ENCODE peak calls at places on chromosomes 2 and 18, in six cellular contexts. One of them, this sample, is unnamed.

GRCh38 chr2:161427413-161428239 is 11.5 kb downstream of the TBR1 start:
- DNase-seq in substantia nigra: no peak
- DNase-seq in stimulated activated naive B cell treated with anti-CD40 and anti-IgM and Interleukin-4, amounts not matched to agents 10 μg/mL and 1 μg/mL and 100 μg/mL, for 72 hours: no peak
- DNase-seq in stimulated activated CD4-positive, alpha-beta T cell treated with anti-CD3 and anti-CD28 coated beads, TNF-alpha, amount 100 ng/mL, for 48 hours: no peak
- DNase-seq in activated effector memory CD4-positive, alpha-beta T cell treated with Interleukin-2 at 50 U/mL for 16 hours: no peak
- DNase-seq in C1 segment of cervical spinal cord: no peak
- DNase-seq in this sample: no peak

GRCh38 chr2:154452906-154453493 is 245.5 kb upstream of the KCNJ3 start:
- DNase-seq in activated effector memory CD4-positive, alpha-beta T cell treated with Interleukin-2 at 50 U/mL for 16 hours: no peak
- DNase-seq in stimulated activated naive B cell treated with anti-CD40 and anti-IgM and Interleukin-4, amounts not matched to agents 10 μg/mL and 1 μg/mL and 100 μg/mL, for 72 hours: no peak
- DNase-seq in C1 segment of cervical spinal cord: no peak
- DNase-seq in stimulated activated CD4-positive, alpha-beta T cell treated with anti-CD3 and anti-CD28 coated beads, TNF-alpha, amount 100 ng/mL, for 48 hours: no peak
- DNase-seq in substantia nigra: no peak
- DNase-seq in this sample: no peak

GRCh38 chr18:57797209-57797651 is 5.9 kb downstream of the ATP8B1 start:
- DNase-seq in stimulated activated naive B cell treated with anti-CD40 and anti-IgM and Interleukin-4, amounts not matched to agents 10 μg/mL and 1 μg/mL and 100 μg/mL, for 72 hours: no peak
- DNase-seq in activated effector memory CD4-positive, alpha-beta T cell treated with Interleukin-2 at 50 U/mL for 16 hours: no peak
- DNase-seq in stimulated activated CD4-positive, alpha-beta T cell treated with anti-CD3 and anti-CD28 coated beads, TNF-alpha, amount 100 ng/mL, for 48 hours: no peak
- DNase-seq in substantia nigra: no peak
- DNase-seq in C1 segment of cervical spinal cord: no peak
- DNase-seq in this sample: no peak

GRCh38 chr18:24231773-24232735 is 93.2 kb downstream of the CABYR start:
- DNase-seq in C1 segment of cervical spinal cord: no peak
- DNase-seq in substantia nigra: no peak
- DNase-seq in activated effector memory CD4-positive, alpha-beta T cell treated with Interleukin-2 at 50 U/mL for 16 hours: no peak
- DNase-seq in stimulated activated naive B cell treated with anti-CD40 and anti-IgM and Interleukin-4, amounts not matched to agents 10 μg/mL and 1 μg/mL and 100 μg/mL, for 72 hours: no peak
- DNase-seq in stimulated activated CD4-positive, alpha-beta T cell treated with anti-CD3 and anti-CD28 coated beads, TNF-alpha, amount 100 ng/mL, for 48 hours: no peak
- DNase-seq in this sample: no peak

GRCh38 chr2:8102470-8102869 is 579.4 kb upstream of the ID2 start:
- DNase-seq in stimulated activated CD4-positive, alpha-beta T cell treated with anti-CD3 and anti-CD28 coated beads, TNF-alpha, amount 100 ng/mL, for 48 hours: no peak
- DNase-seq in substantia nigra: no peak
- DNase-seq in C1 segment of cervical spinal cord: no peak
- DNase-seq in activated effector memory CD4-positive, alpha-beta T cell treated with Interleukin-2 at 50 U/mL for 16 hours: no peak
- DNase-seq in stimulated activated naive B cell treated with anti-CD40 and anti-IgM and Interleukin-4, amounts not matched to agents 10 μg/mL and 1 μg/mL and 100 μg/mL, for 72 hours: no peak
- DNase-seq in this sample: no peak

GRCh38 chr18:63553117-63553516 is 10.9 kb downstream of the SERPINB12 start:
- DNase-seq in activated effector memory CD4-positive, alpha-beta T cell treated with Interleukin-2 at 50 U/mL for 16 hours: no peak
- DNase-seq in substantia nigra: no peak
- DNase-seq in stimulated activated CD4-positive, alpha-beta T cell treated with anti-CD3 and anti-CD28 coated beads, TNF-alpha, amount 100 ng/mL, for 48 hours: no peak
- DNase-seq in C1 segment of cervical spinal cord: no peak
- DNase-seq in stimulated activated naive B cell treated with anti-CD40 and anti-IgM and Interleukin-4, amounts not matched to agents 10 μg/mL and 1 μg/mL and 100 μg/mL, for 72 hours: no peak
- DNase-seq in this sample: no peak

GRCh38 chr2:176658708-176659107 is 389.5 kb downstream of the MTX2 start:
- DNase-seq in stimulated activated CD4-positive, alpha-beta T cell treated with anti-CD3 and anti-CD28 coated beads, TNF-alpha, amount 100 ng/mL, for 48 hours: no peak
- DNase-seq in stimulated activated naive B cell treated with anti-CD40 and anti-IgM and Interleukin-4, amounts not matched to agents 10 μg/mL and 1 μg/mL and 100 μg/mL, for 72 hours: no peak
- DNase-seq in substantia nigra: no peak
- DNase-seq in activated effector memory CD4-positive, alpha-beta T cell treated with Interleukin-2 at 50 U/mL for 16 hours: no peak
- DNase-seq in C1 segment of cervical spinal cord: no peak
- DNase-seq in this sample: no peak

GRCh38 chr2:105915005-105915558 is 170.4 kb downstream of the NCK2 start:
- DNase-seq in activated effector memory CD4-positive, alpha-beta T cell treated with Interleukin-2 at 50 U/mL for 16 hours: no peak
- DNase-seq in stimulated activated naive B cell treated with anti-CD40 and anti-IgM and Interleukin-4, amounts not matched to agents 10 μg/mL and 1 μg/mL and 100 μg/mL, for 72 hours: peak
- DNase-seq in stimulated activated CD4-positive, alpha-beta T cell treated with anti-CD3 and anti-CD28 coated beads, TNF-alpha, amount 100 ng/mL, for 48 hours: no peak
- DNase-seq in C1 segment of cervical spinal cord: no peak
- DNase-seq in substantia nigra: no peak
- DNase-seq in this sample: no peak

GRCh38 chr2:205689837-205690236 is 7.5 kb downstream of the NRP2 start:
- DNase-seq in stimulated activated naive B cell treated with anti-CD40 and anti-IgM and Interleukin-4, amounts not matched to agents 10 μg/mL and 1 μg/mL and 100 μg/mL, for 72 hours: no peak
- DNase-seq in C1 segment of cervical spinal cord: peak
- DNase-seq in activated effector memory CD4-positive, alpha-beta T cell treated with Interleukin-2 at 50 U/mL for 16 hours: no peak
- DNase-seq in substantia nigra: no peak
- DNase-seq in stimulated activated CD4-positive, alpha-beta T cell treated with anti-CD3 and anti-CD28 coated beads, TNF-alpha, amount 100 ng/mL, for 48 hours: no peak
- DNase-seq in this sample: no peak

GRCh38 chr18:47930844-47931706 is 616 bp upstream of the SMAD2 start:
- DNase-seq in activated effector memory CD4-positive, alpha-beta T cell treated with Interleukin-2 at 50 U/mL for 16 hours: peak
- DNase-seq in stimulated activated CD4-positive, alpha-beta T cell treated with anti-CD3 and anti-CD28 coated beads, TNF-alpha, amount 100 ng/mL, for 48 hours: peak
- DNase-seq in substantia nigra: peak
- DNase-seq in C1 segment of cervical spinal cord: peak
- DNase-seq in stimulated activated naive B cell treated with anti-CD40 and anti-IgM and Interleukin-4, amounts not matched to agents 10 μg/mL and 1 μg/mL and 100 μg/mL, for 72 hours: peak
- DNase-seq in this sample: peak

GRCh38 chr2:241198381-241199282 is 10.2 kb downstream of the ANO7 start:
- DNase-seq in activated effector memory CD4-positive, alpha-beta T cell treated with Interleukin-2 at 50 U/mL for 16 hours: no peak
- DNase-seq in stimulated activated CD4-positive, alpha-beta T cell treated with anti-CD3 and anti-CD28 coated beads, TNF-alpha, amount 100 ng/mL, for 48 hours: no peak
- DNase-seq in stimulated activated naive B cell treated with anti-CD40 and anti-IgM and Interleukin-4, amounts not matched to agents 10 μg/mL and 1 μg/mL and 100 μg/mL, for 72 hours: no peak
- DNase-seq in C1 segment of cervical spinal cord: no peak
- DNase-seq in substantia nigra: no peak
- DNase-seq in this sample: peak

GRCh38 chr18:47265197-47265596 is 13.7 kb upstream of the SKOR2 start:
- DNase-seq in stimulated activated CD4-positive, alpha-beta T cell treated with anti-CD3 and anti-CD28 coated beads, TNF-alpha, amount 100 ng/mL, for 48 hours: no peak
- DNase-seq in C1 segment of cervical spinal cord: no peak
- DNase-seq in activated effector memory CD4-positive, alpha-beta T cell treated with Interleukin-2 at 50 U/mL for 16 hours: no peak
- DNase-seq in stimulated activated naive B cell treated with anti-CD40 and anti-IgM and Interleukin-4, amounts not matched to agents 10 μg/mL and 1 μg/mL and 100 μg/mL, for 72 hours: no peak
- DNase-seq in substantia nigra: no peak
- DNase-seq in this sample: no peak

GRCh38 chr18:44452346-44452745 is 228.3 kb upstream of the SETBP1 start:
- DNase-seq in substantia nigra: no peak
- DNase-seq in activated effector memory CD4-positive, alpha-beta T cell treated with Interleukin-2 at 50 U/mL for 16 hours: no peak
- DNase-seq in stimulated activated naive B cell treated with anti-CD40 and anti-IgM and Interleukin-4, amounts not matched to agents 10 μg/mL and 1 μg/mL and 100 μg/mL, for 72 hours: no peak
- DNase-seq in C1 segment of cervical spinal cord: no peak
- DNase-seq in stimulated activated CD4-positive, alpha-beta T cell treated with anti-CD3 and anti-CD28 coated beads, TNF-alpha, amount 100 ng/mL, for 48 hours: no peak
- DNase-seq in this sample: no peak

GRCh38 chr18:78624646-78625279 is 354.9 kb upstream of the SALL3 start:
- DNase-seq in substantia nigra: no peak
- DNase-seq in stimulated activated naive B cell treated with anti-CD40 and anti-IgM and Interleukin-4, amounts not matched to agents 10 μg/mL and 1 μg/mL and 100 μg/mL, for 72 hours: no peak
- DNase-seq in stimulated activated CD4-positive, alpha-beta T cell treated with anti-CD3 and anti-CD28 coated beads, TNF-alpha, amount 100 ng/mL, for 48 hours: no peak
- DNase-seq in activated effector memory CD4-positive, alpha-beta T cell treated with Interleukin-2 at 50 U/mL for 16 hours: no peak
- DNase-seq in C1 segment of cervical spinal cord: no peak
- DNase-seq in this sample: no peak

GRCh38 chr2:10240911-10241610 is 61.6 kb upstream of the HPCAL1 start:
- DNase-seq in stimulated activated naive B cell treated with anti-CD40 and anti-IgM and Interleukin-4, amounts not matched to agents 10 μg/mL and 1 μg/mL and 100 μg/mL, for 72 hours: no peak
- DNase-seq in stimulated activated CD4-positive, alpha-beta T cell treated with anti-CD3 and anti-CD28 coated beads, TNF-alpha, amount 100 ng/mL, for 48 hours: no peak
- DNase-seq in activated effector memory CD4-positive, alpha-beta T cell treated with Interleukin-2 at 50 U/mL for 16 hours: no peak
- DNase-seq in substantia nigra: no peak
- DNase-seq in C1 segment of cervical spinal cord: no peak
- DNase-seq in this sample: no peak

GRCh38 chr2:2184549-2185249 is 146.4 kb downstream of the MYT1L start:
- DNase-seq in substantia nigra: no peak
- DNase-seq in activated effector memory CD4-positive, alpha-beta T cell treated with Interleukin-2 at 50 U/mL for 16 hours: no peak
- DNase-seq in C1 segment of cervical spinal cord: no peak
- DNase-seq in stimulated activated naive B cell treated with anti-CD40 and anti-IgM and Interleukin-4, amounts not matched to agents 10 μg/mL and 1 μg/mL and 100 μg/mL, for 72 hours: no peak
- DNase-seq in stimulated activated CD4-positive, alpha-beta T cell treated with anti-CD3 and anti-CD28 coated beads, TNF-alpha, amount 100 ng/mL, for 48 hours: no peak
- DNase-seq in this sample: no peak

GRCh38 chr2:46657042-46657504 is 177.7 kb downstream of the TMEM247 start:
- DNase-seq in C1 segment of cervical spinal cord: no peak
- DNase-seq in substantia nigra: no peak
- DNase-seq in stimulated activated CD4-positive, alpha-beta T cell treated with anti-CD3 and anti-CD28 coated beads, TNF-alpha, amount 100 ng/mL, for 48 hours: no peak
- DNase-seq in activated effector memory CD4-positive, alpha-beta T cell treated with Interleukin-2 at 50 U/mL for 16 hours: no peak
- DNase-seq in stimulated activated naive B cell treated with anti-CD40 and anti-IgM and Interleukin-4, amounts not matched to agents 10 μg/mL and 1 μg/mL and 100 μg/mL, for 72 hours: no peak
- DNase-seq in this sample: no peak

GRCh38 chr2:38380397-38381130 is 3.5 kb upstream of the ATL2 start:
- DNase-seq in stimulated activated naive B cell treated with anti-CD40 and anti-IgM and Interleukin-4, amounts not matched to agents 10 μg/mL and 1 μg/mL and 100 μg/mL, for 72 hours: no peak
- DNase-seq in substantia nigra: no peak
- DNase-seq in activated effector memory CD4-positive, alpha-beta T cell treated with Interleukin-2 at 50 U/mL for 16 hours: no peak
- DNase-seq in C1 segment of cervical spinal cord: no peak
- DNase-seq in stimulated activated CD4-positive, alpha-beta T cell treated with anti-CD3 and anti-CD28 coated beads, TNF-alpha, amount 100 ng/mL, for 48 hours: no peak
- DNase-seq in this sample: no peak

GRCh38 chr2:17646096-17646554 is 105.6 kb downstream of the VSNL1 start:
- DNase-seq in stimulated activated CD4-positive, alpha-beta T cell treated with anti-CD3 and anti-CD28 coated beads, TNF-alpha, amount 100 ng/mL, for 48 hours: peak
- DNase-seq in stimulated activated naive B cell treated with anti-CD40 and anti-IgM and Interleukin-4, amounts not matched to agents 10 μg/mL and 1 μg/mL and 100 μg/mL, for 72 hours: peak
- DNase-seq in C1 segment of cervical spinal cord: peak
- DNase-seq in activated effector memory CD4-positive, alpha-beta T cell treated with Interleukin-2 at 50 U/mL for 16 hours: no peak
- DNase-seq in substantia nigra: no peak
- DNase-seq in this sample: peak

GRCh38 chr2:1728821-1729220 is 15.5 kb downstream of the PXDN start:
- DNase-seq in activated effector memory CD4-positive, alpha-beta T cell treated with Interleukin-2 at 50 U/mL for 16 hours: no peak
- DNase-seq in stimulated activated CD4-positive, alpha-beta T cell treated with anti-CD3 and anti-CD28 coated beads, TNF-alpha, amount 100 ng/mL, for 48 hours: no peak
- DNase-seq in substantia nigra: no peak
- DNase-seq in stimulated activated naive B cell treated with anti-CD40 and anti-IgM and Interleukin-4, amounts not matched to agents 10 μg/mL and 1 μg/mL and 100 μg/mL, for 72 hours: no peak
- DNase-seq in C1 segment of cervical spinal cord: no peak
- DNase-seq in this sample: no peak

GRCh38 chr18:58848685-58849084 is 16.0 kb upstream of the ZNF532 start:
- DNase-seq in substantia nigra: no peak
- DNase-seq in C1 segment of cervical spinal cord: no peak
- DNase-seq in stimulated activated CD4-positive, alpha-beta T cell treated with anti-CD3 and anti-CD28 coated beads, TNF-alpha, amount 100 ng/mL, for 48 hours: no peak
- DNase-seq in activated effector memory CD4-positive, alpha-beta T cell treated with Interleukin-2 at 50 U/mL for 16 hours: no peak
- DNase-seq in stimulated activated naive B cell treated with anti-CD40 and anti-IgM and Interleukin-4, amounts not matched to agents 10 μg/mL and 1 μg/mL and 100 μg/mL, for 72 hours: no peak
- DNase-seq in this sample: no peak

GRCh38 chr2:43228341-43228751 is 1.9 kb upstream of the ZFP36L2 start:
- DNase-seq in activated effector memory CD4-positive, alpha-beta T cell treated with Interleukin-2 at 50 U/mL for 16 hours: no peak
- DNase-seq in stimulated activated CD4-positive, alpha-beta T cell treated with anti-CD3 and anti-CD28 coated beads, TNF-alpha, amount 100 ng/mL, for 48 hours: no peak
- DNase-seq in stimulated activated naive B cell treated with anti-CD40 and anti-IgM and Interleukin-4, amounts not matched to agents 10 μg/mL and 1 μg/mL and 100 μg/mL, for 72 hours: no peak
- DNase-seq in substantia nigra: no peak
- DNase-seq in C1 segment of cervical spinal cord: no peak
- DNase-seq in this sample: no peak

GRCh38 chr18:24112874-24113615 is 25.8 kb upstream of the CABYR start:
- DNase-seq in activated effector memory CD4-positive, alpha-beta T cell treated with Interleukin-2 at 50 U/mL for 16 hours: no peak
- DNase-seq in stimulated activated naive B cell treated with anti-CD40 and anti-IgM and Interleukin-4, amounts not matched to agents 10 μg/mL and 1 μg/mL and 100 μg/mL, for 72 hours: no peak
- DNase-seq in stimulated activated CD4-positive, alpha-beta T cell treated with anti-CD3 and anti-CD28 coated beads, TNF-alpha, amount 100 ng/mL, for 48 hours: no peak
- DNase-seq in substantia nigra: no peak
- DNase-seq in C1 segment of cervical spinal cord: no peak
- DNase-seq in this sample: no peak

GRCh38 chr2:493278-493677 is 183.9 kb downstream of the TMEM18 start:
- DNase-seq in C1 segment of cervical spinal cord: no peak
- DNase-seq in stimulated activated naive B cell treated with anti-CD40 and anti-IgM and Interleukin-4, amounts not matched to agents 10 μg/mL and 1 μg/mL and 100 μg/mL, for 72 hours: no peak
- DNase-seq in activated effector memory CD4-positive, alpha-beta T cell treated with Interleukin-2 at 50 U/mL for 16 hours: no peak
- DNase-seq in substantia nigra: no peak
- DNase-seq in stimulated activated CD4-positive, alpha-beta T cell treated with anti-CD3 and anti-CD28 coated beads, TNF-alpha, amount 100 ng/mL, for 48 hours: no peak
- DNase-seq in this sample: no peak

GRCh38 chr2:54904836-54905235 is 145.4 kb downstream of the RTN4 start:
- DNase-seq in stimulated activated CD4-positive, alpha-beta T cell treated with anti-CD3 and anti-CD28 coated beads, TNF-alpha, amount 100 ng/mL, for 48 hours: no peak
- DNase-seq in C1 segment of cervical spinal cord: no peak
- DNase-seq in activated effector memory CD4-positive, alpha-beta T cell treated with Interleukin-2 at 50 U/mL for 16 hours: no peak
- DNase-seq in substantia nigra: no peak
- DNase-seq in stimulated activated naive B cell treated with anti-CD40 and anti-IgM and Interleukin-4, amounts not matched to agents 10 μg/mL and 1 μg/mL and 100 μg/mL, for 72 hours: no peak
- DNase-seq in this sample: no peak

GRCh38 chr2:74894261-74895030 is 60.5 kb downstream of the HK2 start:
- DNase-seq in substantia nigra: no peak
- DNase-seq in C1 segment of cervical spinal cord: no peak
- DNase-seq in stimulated activated naive B cell treated with anti-CD40 and anti-IgM and Interleukin-4, amounts not matched to agents 10 μg/mL and 1 μg/mL and 100 μg/mL, for 72 hours: no peak
- DNase-seq in activated effector memory CD4-positive, alpha-beta T cell treated with Interleukin-2 at 50 U/mL for 16 hours: no peak
- DNase-seq in stimulated activated CD4-positive, alpha-beta T cell treated with anti-CD3 and anti-CD28 coated beads, TNF-alpha, amount 100 ng/mL, for 48 hours: no peak
- DNase-seq in this sample: no peak

GRCh38 chr2:240561325-240561971 is 1.3 kb downstream of the DUSP28 start:
- DNase-seq in C1 segment of cervical spinal cord: no peak
- DNase-seq in substantia nigra: no peak
- DNase-seq in activated effector memory CD4-positive, alpha-beta T cell treated with Interleukin-2 at 50 U/mL for 16 hours: no peak
- DNase-seq in stimulated activated CD4-positive, alpha-beta T cell treated with anti-CD3 and anti-CD28 coated beads, TNF-alpha, amount 100 ng/mL, for 48 hours: no peak
- DNase-seq in stimulated activated naive B cell treated with anti-CD40 and anti-IgM and Interleukin-4, amounts not matched to agents 10 μg/mL and 1 μg/mL and 100 μg/mL, for 72 hours: no peak
- DNase-seq in this sample: no peak

GRCh38 chr2:34105015-34105767 is 506.1 kb upstream of the FAM98A start:
- DNase-seq in C1 segment of cervical spinal cord: no peak
- DNase-seq in stimulated activated naive B cell treated with anti-CD40 and anti-IgM and Interleukin-4, amounts not matched to agents 10 μg/mL and 1 μg/mL and 100 μg/mL, for 72 hours: no peak
- DNase-seq in stimulated activated CD4-positive, alpha-beta T cell treated with anti-CD3 and anti-CD28 coated beads, TNF-alpha, amount 100 ng/mL, for 48 hours: no peak
- DNase-seq in activated effector memory CD4-positive, alpha-beta T cell treated with Interleukin-2 at 50 U/mL for 16 hours: no peak
- DNase-seq in substantia nigra: no peak
- DNase-seq in this sample: no peak

GRCh38 chr2:37877457-37878315 is 47.4 kb upstream of the RMDN2 start:
- DNase-seq in stimulated activated CD4-positive, alpha-beta T cell treated with anti-CD3 and anti-CD28 coated beads, TNF-alpha, amount 100 ng/mL, for 48 hours: no peak
- DNase-seq in stimulated activated naive B cell treated with anti-CD40 and anti-IgM and Interleukin-4, amounts not matched to agents 10 μg/mL and 1 μg/mL and 100 μg/mL, for 72 hours: no peak
- DNase-seq in substantia nigra: no peak
- DNase-seq in activated effector memory CD4-positive, alpha-beta T cell treated with Interleukin-2 at 50 U/mL for 16 hours: no peak
- DNase-seq in C1 segment of cervical spinal cord: peak
- DNase-seq in this sample: no peak